ENCODE peak calls at places on chromosomes 7 and 10, in seven cellular contexts. One of them, this sample, is unnamed.

GRCh38 chr10:72709041-72709440 is 17.1 kb downstream of the MCU start:
- DNase-seq in heart left ventricle: no peak
- DNase-seq in CD8-positive, alpha-beta T cell: no peak
- DNase-seq in fibroblast of lung: peak; percentile 48
- DNase-seq in Panc1: no peak
- DNase-seq in psoas muscle: no peak
- DNase-seq in CD4-positive, CD25-positive, alpha-beta regulatory T cell: no peak
- DNase-seq in this sample: no peak

GRCh38 chr10:113945075-113945686 is 90.7 kb downstream of the NHLRC2 start:
- DNase-seq in heart left ventricle: no peak
- DNase-seq in CD8-positive, alpha-beta T cell: no peak
- DNase-seq in fibroblast of lung: peak; percentile 48
- DNase-seq in Panc1: no peak
- DNase-seq in psoas muscle: no peak
- DNase-seq in CD4-positive, CD25-positive, alpha-beta regulatory T cell: no peak
- DNase-seq in this sample: peak; percentile 80

GRCh38 chr7:144835166-144835611 is 664 bp downstream of the TPK1 start:
- DNase-seq in heart left ventricle: peak; percentile 50
- DNase-seq in CD8-positive, alpha-beta T cell: peak; percentile 79
- DNase-seq in fibroblast of lung: peak; percentile 65
- DNase-seq in Panc1: peak; percentile 58
- DNase-seq in psoas muscle: peak; percentile 53
- DNase-seq in CD4-positive, CD25-positive, alpha-beta regulatory T cell: no peak
- DNase-seq in this sample: no peak

GRCh38 chr10:103736763-103737162 is 118.6 kb downstream of the SH3PXD2A start:
- DNase-seq in heart left ventricle: no peak
- DNase-seq in CD8-positive, alpha-beta T cell: no peak
- DNase-seq in fibroblast of lung: no peak
- DNase-seq in Panc1: no peak
- DNase-seq in psoas muscle: no peak
- DNase-seq in CD4-positive, CD25-positive, alpha-beta regulatory T cell: no peak
- DNase-seq in this sample: peak; percentile 49

GRCh38 chr7:131538071-131538790 is 18.2 kb downstream of the PODXL start:
- DNase-seq in heart left ventricle: no peak
- DNase-seq in CD8-positive, alpha-beta T cell: no peak
- DNase-seq in fibroblast of lung: no peak
- DNase-seq in Panc1: no peak
- DNase-seq in psoas muscle: no peak
- DNase-seq in CD4-positive, CD25-positive, alpha-beta regulatory T cell: no peak
- DNase-seq in this sample: peak; percentile 94

GRCh38 chr7:41996381-41997035 is 240.5 kb downstream of the GLI3 start:
- DNase-seq in heart left ventricle: no peak
- DNase-seq in CD8-positive, alpha-beta T cell: no peak
- DNase-seq in fibroblast of lung: peak; percentile 65
- DNase-seq in Panc1: no peak
- DNase-seq in psoas muscle: no peak
- DNase-seq in CD4-positive, CD25-positive, alpha-beta regulatory T cell: no peak
- DNase-seq in this sample: no peak

GRCh38 chr7:39271386-39271785 is 293.7 kb downstream of the POU6F2 start:
- DNase-seq in heart left ventricle: peak; percentile 62
- DNase-seq in CD8-positive, alpha-beta T cell: no peak
- DNase-seq in fibroblast of lung: no peak
- DNase-seq in Panc1: no peak
- DNase-seq in psoas muscle: peak; percentile 14
- DNase-seq in CD4-positive, CD25-positive, alpha-beta regulatory T cell: no peak
- DNase-seq in this sample: peak; percentile 7

GRCh38 chr7:30146127-30146612 is 11.4 kb downstream of the MTURN start:
- DNase-seq in heart left ventricle: no peak
- DNase-seq in CD8-positive, alpha-beta T cell: no peak
- DNase-seq in fibroblast of lung: no peak
- DNase-seq in Panc1: no peak
- DNase-seq in psoas muscle: no peak
- DNase-seq in CD4-positive, CD25-positive, alpha-beta regulatory T cell: no peak
- DNase-seq in this sample: no peak

GRCh38 chr10:12499587-12499986 is 150.2 kb downstream of the CAMK1D start:
- DNase-seq in heart left ventricle: no peak
- DNase-seq in CD8-positive, alpha-beta T cell: no peak
- DNase-seq in fibroblast of lung: no peak
- DNase-seq in Panc1: no peak
- DNase-seq in psoas muscle: no peak
- DNase-seq in CD4-positive, CD25-positive, alpha-beta regulatory T cell: no peak
- DNase-seq in this sample: no peak

GRCh38 chr10:125095228-125095627 is 65.1 kb downstream of the CTBP2 start:
- DNase-seq in heart left ventricle: no peak
- DNase-seq in CD8-positive, alpha-beta T cell: no peak
- DNase-seq in fibroblast of lung: no peak
- DNase-seq in Panc1: no peak
- DNase-seq in psoas muscle: no peak
- DNase-seq in CD4-positive, CD25-positive, alpha-beta regulatory T cell: no peak
- DNase-seq in this sample: no peak

GRCh38 chr7:7917593-7917992 is 51.0 kb upstream of the GLCCI1 start:
- DNase-seq in heart left ventricle: no peak
- DNase-seq in CD8-positive, alpha-beta T cell: no peak
- DNase-seq in fibroblast of lung: no peak
- DNase-seq in Panc1: no peak
- DNase-seq in psoas muscle: no peak
- DNase-seq in CD4-positive, CD25-positive, alpha-beta regulatory T cell: no peak
- DNase-seq in this sample: no peak

GRCh38 chr7:93968911-93969620 is 35.1 kb downstream of the BET1 start:
- DNase-seq in heart left ventricle: no peak
- DNase-seq in CD8-positive, alpha-beta T cell: no peak
- DNase-seq in fibroblast of lung: no peak
- DNase-seq in Panc1: no peak
- DNase-seq in psoas muscle: no peak
- DNase-seq in CD4-positive, CD25-positive, alpha-beta regulatory T cell: no peak
- DNase-seq in this sample: no peak

GRCh38 chr10:484441-484924 is 205.0 kb downstream of the DIP2C start:
- DNase-seq in heart left ventricle: no peak
- DNase-seq in CD8-positive, alpha-beta T cell: peak; percentile 64
- DNase-seq in fibroblast of lung: peak; percentile 40
- DNase-seq in Panc1: no peak
- DNase-seq in psoas muscle: peak; percentile 40
- DNase-seq in CD4-positive, CD25-positive, alpha-beta regulatory T cell: peak; percentile 12
- DNase-seq in this sample: no peak

GRCh38 chr7:1674161-1675035 is 4.3 kb downstream of the ELFN1 start:
- DNase-seq in heart left ventricle: no peak
- DNase-seq in CD8-positive, alpha-beta T cell: peak; percentile 36
- DNase-seq in fibroblast of lung: no peak
- DNase-seq in Panc1: no peak
- DNase-seq in psoas muscle: no peak
- DNase-seq in CD4-positive, CD25-positive, alpha-beta regulatory T cell: no peak
- DNase-seq in this sample: no peak

GRCh38 chr7:27767374-27767773 is 27.4 kb downstream of the TAX1BP1 start:
- DNase-seq in heart left ventricle: no peak
- DNase-seq in CD8-positive, alpha-beta T cell: no peak
- DNase-seq in fibroblast of lung: no peak
- DNase-seq in Panc1: no peak
- DNase-seq in psoas muscle: no peak
- DNase-seq in CD4-positive, CD25-positive, alpha-beta regulatory T cell: no peak
- DNase-seq in this sample: no peak

GRCh38 chr7:45909576-45909975 is 11.5 kb downstream of the IGFBP3 start:
- DNase-seq in heart left ventricle: no peak
- DNase-seq in CD8-positive, alpha-beta T cell: no peak
- DNase-seq in fibroblast of lung: no peak
- DNase-seq in Panc1: no peak
- DNase-seq in psoas muscle: no peak
- DNase-seq in CD4-positive, CD25-positive, alpha-beta regulatory T cell: no peak
- DNase-seq in this sample: no peak

GRCh38 chr7:70131807-70132565 is 533.7 kb downstream of the AUTS2 start:
- DNase-seq in heart left ventricle: no peak
- DNase-seq in CD8-positive, alpha-beta T cell: no peak
- DNase-seq in fibroblast of lung: no peak
- DNase-seq in Panc1: no peak
- DNase-seq in psoas muscle: no peak
- DNase-seq in CD4-positive, CD25-positive, alpha-beta regulatory T cell: no peak
- DNase-seq in this sample: no peak

GRCh38 chr7:116911799-116912198 is 41.5 kb upstream of the ST7 start:
- DNase-seq in heart left ventricle: no peak
- DNase-seq in CD8-positive, alpha-beta T cell: no peak
- DNase-seq in fibroblast of lung: no peak
- DNase-seq in Panc1: no peak
- DNase-seq in psoas muscle: no peak
- DNase-seq in CD4-positive, CD25-positive, alpha-beta regulatory T cell: no peak
- DNase-seq in this sample: no peak

GRCh38 chr7:125934539-125934938 is 1004.9 kb upstream of the POT1 start:
- DNase-seq in heart left ventricle: no peak
- DNase-seq in CD8-positive, alpha-beta T cell: no peak
- DNase-seq in fibroblast of lung: no peak
- DNase-seq in Panc1: no peak
- DNase-seq in psoas muscle: no peak
- DNase-seq in CD4-positive, CD25-positive, alpha-beta regulatory T cell: no peak
- DNase-seq in this sample: peak; percentile 61

GRCh38 chr7:2445898-2446555 is 30.2 kb downstream of the GRIFIN start:
- DNase-seq in heart left ventricle: no peak
- DNase-seq in CD8-positive, alpha-beta T cell: no peak
- DNase-seq in fibroblast of lung: no peak
- DNase-seq in Panc1: no peak
- DNase-seq in psoas muscle: no peak
- DNase-seq in CD4-positive, CD25-positive, alpha-beta regulatory T cell: no peak
- DNase-seq in this sample: no peak

GRCh38 chr10:125011926-125012705 is 70.2 kb downstream of the ZRANB1 start:
- DNase-seq in heart left ventricle: peak; percentile 78
- DNase-seq in CD8-positive, alpha-beta T cell: no peak
- DNase-seq in fibroblast of lung: no peak
- DNase-seq in Panc1: no peak
- DNase-seq in psoas muscle: peak; percentile 52
- DNase-seq in CD4-positive, CD25-positive, alpha-beta regulatory T cell: no peak
- DNase-seq in this sample: no peak

GRCh38 chr10:120841522-120842189 is 9.5 kb upstream of the WDR11 start:
- DNase-seq in heart left ventricle: no peak
- DNase-seq in CD8-positive, alpha-beta T cell: no peak
- DNase-seq in fibroblast of lung: no peak
- DNase-seq in Panc1: peak; percentile 20
- DNase-seq in psoas muscle: no peak
- DNase-seq in CD4-positive, CD25-positive, alpha-beta regulatory T cell: no peak
- DNase-seq in this sample: peak; percentile 69

DNA sequence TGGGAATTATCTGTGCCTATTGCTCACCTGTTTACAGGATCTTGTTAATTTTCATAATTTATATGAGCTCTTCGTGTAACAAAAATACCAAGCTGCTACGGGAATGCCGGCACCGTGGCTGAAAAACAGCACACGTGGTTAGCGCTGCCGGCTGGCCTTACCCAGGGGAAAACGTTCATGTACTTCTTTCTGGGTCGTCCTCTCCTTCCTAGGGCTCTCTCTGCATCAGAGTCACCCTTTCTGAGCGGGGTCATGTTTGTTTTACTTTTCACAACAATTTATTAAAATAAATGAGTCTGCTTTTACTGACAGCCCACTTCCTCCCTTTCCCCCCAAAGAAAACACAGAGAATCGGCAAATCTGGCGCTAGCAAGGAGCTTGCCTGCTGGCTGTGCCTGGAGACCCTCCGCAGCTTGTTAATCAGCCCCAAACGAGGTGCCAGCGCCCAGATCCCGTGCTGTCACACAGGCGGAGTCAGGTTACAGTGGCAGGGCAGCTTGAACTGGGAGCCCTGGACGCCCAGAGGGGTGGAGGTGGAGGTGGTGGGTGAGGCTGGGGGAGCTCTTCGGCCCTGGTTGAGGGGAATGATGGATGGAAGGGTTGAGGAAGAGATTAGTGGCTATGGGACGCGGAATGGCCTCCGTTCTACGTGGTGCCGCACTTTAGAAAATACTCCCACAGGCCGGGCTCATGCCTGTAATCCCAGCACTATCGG is 162.1 kb upstream of the TNS3 start:
- DNase-seq in heart left ventricle: no peak
- DNase-seq in CD8-positive, alpha-beta T cell: no peak
- DNase-seq in fibroblast of lung: peak; percentile 56
- DNase-seq in Panc1: no peak
- DNase-seq in psoas muscle: no peak
- DNase-seq in CD4-positive, CD25-positive, alpha-beta regulatory T cell: no peak
- DNase-seq in this sample: no peak
- H3K4me3 ChIP-seq in heart left ventricle: no peak overlapping the region
- H3K4me3 ChIP-seq in CD8-positive, alpha-beta T cell: no peak overlapping the region
- H3K4me3 ChIP-seq in fibroblast of lung: no peak overlapping the region
- H3K4me3 ChIP-seq in Panc1: no peak overlapping the region
- H3K4me3 ChIP-seq in psoas muscle: peak overlapping the region; percentile 38
- H3K4me3 ChIP-seq in CD4-positive, CD25-positive, alpha-beta regulatory T cell: no peak overlapping the region
- H3K4me3 ChIP-seq in this sample: no peak overlapping the region

DNA sequence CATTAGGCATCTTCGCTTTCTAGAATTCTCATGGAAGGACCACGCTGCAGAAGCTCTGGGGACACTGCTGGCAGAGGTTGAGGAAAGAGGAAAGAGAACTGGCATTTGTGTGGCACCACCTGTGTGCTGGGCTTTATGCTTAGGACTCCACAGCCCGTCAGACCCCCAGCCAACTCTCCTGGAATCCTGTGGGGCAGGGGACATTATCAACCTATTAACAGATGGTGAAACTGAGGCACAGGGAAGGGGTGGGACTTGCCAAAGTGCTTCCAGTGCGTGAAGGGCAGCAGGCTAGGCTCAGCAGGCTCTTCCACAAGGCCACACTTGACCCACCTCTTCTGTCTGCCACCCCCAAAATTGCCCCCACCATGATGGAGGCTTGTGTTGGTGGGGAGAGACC is 46.8 kb downstream of the ZCCHC24 start:
- DNase-seq in heart left ventricle: peak; percentile 17
- DNase-seq in CD8-positive, alpha-beta T cell: no peak
- DNase-seq in fibroblast of lung: no peak
- DNase-seq in Panc1: no peak
- DNase-seq in psoas muscle: no peak
- DNase-seq in CD4-positive, CD25-positive, alpha-beta regulatory T cell: no peak
- DNase-seq in this sample: no peak
- H3K4me1 ChIP-seq in heart left ventricle: peaks cover 25% of the 10 kb centered on the region
- H3K4me1 ChIP-seq in CD8-positive, alpha-beta T cell: no peaks in the 10 kb centered on the region
- H3K4me1 ChIP-seq in fibroblast of lung: peaks cover 56% of the 10 kb centered on the region
- H3K4me1 ChIP-seq in Panc1: peaks cover 9% of the 10 kb centered on the region
- H3K4me1 ChIP-seq in psoas muscle: peaks cover 82% of the 10 kb centered on the region
- H3K4me1 ChIP-seq in CD4-positive, CD25-positive, alpha-beta regulatory T cell: no peaks in the 10 kb centered on the region
- H3K4me1 ChIP-seq in this sample: peaks cover 11% of the 10 kb centered on the region

GRCh38 chr10:21505711-21506278 is 19.7 kb downstream of the SKIDA1 start:
- DNase-seq in heart left ventricle: no peak
- DNase-seq in CD8-positive, alpha-beta T cell: no peak
- DNase-seq in fibroblast of lung: no peak
- DNase-seq in Panc1: no peak
- DNase-seq in psoas muscle: no peak
- DNase-seq in CD4-positive, CD25-positive, alpha-beta regulatory T cell: no peak
- DNase-seq in this sample: no peak
- H3K4me3 ChIP-seq in heart left ventricle: no peak overlapping the region
- H3K4me3 ChIP-seq in CD8-positive, alpha-beta T cell: no peak overlapping the region
- H3K4me3 ChIP-seq in fibroblast of lung: no peak overlapping the region
- H3K4me3 ChIP-seq in Panc1: no peak overlapping the region
- H3K4me3 ChIP-seq in psoas muscle: no peak overlapping the region
- H3K4me3 ChIP-seq in CD4-positive, CD25-positive, alpha-beta regulatory T cell: no peak overlapping the region
- H3K4me3 ChIP-seq in this sample: no peak overlapping the region

GRCh38 chr10:21499910-21500577 is 25.4 kb downstream of the SKIDA1 start:
- DNase-seq in heart left ventricle: peak; percentile 43
- DNase-seq in CD8-positive, alpha-beta T cell: no peak
- DNase-seq in fibroblast of lung: peak; percentile 30
- DNase-seq in Panc1: no peak
- DNase-seq in psoas muscle: peak; percentile 32
- DNase-seq in CD4-positive, CD25-positive, alpha-beta regulatory T cell: no peak
- DNase-seq in this sample: no peak
- H3K4me1 ChIP-seq in heart left ventricle: no peaks in the 10 kb centered on the region
- H3K4me1 ChIP-seq in CD8-positive, alpha-beta T cell: peaks cover 21% of the 10 kb centered on the region
- H3K4me1 ChIP-seq in fibroblast of lung: no peaks in the 10 kb centered on the region
- H3K4me1 ChIP-seq in Panc1: peaks cover 36% of the 10 kb centered on the region
- H3K4me1 ChIP-seq in psoas muscle: no peaks in the 10 kb centered on the region
- H3K4me1 ChIP-seq in CD4-positive, CD25-positive, alpha-beta regulatory T cell: peaks cover 32% of the 10 kb centered on the region
- H3K4me1 ChIP-seq in this sample: peaks cover 6% of the 10 kb centered on the region

This sample was measured in PC-9.